ENCODE peak calls at places on chromosome 9, in six cellular contexts. I, Q, F, X, Y and L are unnamed samples.

GRCh38 chr9:89770779-89771178 is 166.0 kb downstream of the GADD45G start:
- DNase-seq in Q (no peak), X (peak; percentile 34), Y (no peak), F (no peak), I (no peak), L (no peak)

GRCh38 chr9:27549196-27549737 is 19.7 kb upstream of the MOB3B start:
- DNase-seq in F (no peak), Y (no peak), X (no peak), I (no peak), Q (no peak), L (no peak)

GRCh38 chr9:82570226-82570625 is 492.7 kb downstream of the RASEF start:
- DNase-seq in Y (no peak), X (no peak), I (no peak), F (no peak), Q (no peak), L (no peak)

GRCh38 chr9:91060520-91061343 is 259.1 kb downstream of the SYK start:
- DNase-seq in F (no peak), I (no peak), Y (peak; percentile 87), Q (no peak), X (no peak), L (peak; percentile 79)

GRCh38 chr9:12863624-12864023 is 88.8 kb downstream of the LURAP1L start:
- DNase-seq in F (no peak), Q (no peak), Y (no peak), X (peak; percentile 9), I (no peak), L (no peak)

GRCh38 chr9:136806631-136807201 is 1.0 kb upstream of the RABL6 start:
- DNase-seq in X (no peak), F (no peak), Q (no peak), Y (no peak), I (no peak), L (no peak)

GRCh38 chr9:104927216-104927911 is 591 bp downstream of the ABCA1 start:
- DNase-seq in I (peak; percentile 10), X (peak; percentile 66), F (peak; percentile 63), Q (no peak), Y (peak; percentile 48), L (no peak)

GRCh38 chr9:113222482-113222841 is 1.1 kb downstream of the SLC31A1 start:
- DNase-seq in Y (no peak), F (peak; percentile 76), Q (no peak), X (no peak), I (no peak), L (no peak)

GRCh38 chr9:12640866-12641636 is 52.1 kb upstream of the TYRP1 start:
- DNase-seq in X (no peak), F (peak; percentile 77), Y (no peak), Q (no peak), I (no peak), L (no peak)

GRCh38 chr9:97812247-97812543 is 40.8 kb upstream of the FOXE1 start:
- DNase-seq in F (no peak), X (no peak), I (no peak), Q (no peak), Y (no peak), L (no peak)

GRCh38 chr9:131008563-131008908 is 438 bp upstream of the LAMC3 start:
- DNase-seq in I (no peak), Q (no peak), Y (no peak), F (no peak), X (no peak), L (no peak)

GRCh38 chr9:124009835-124010226 is 1.7 kb upstream of the LHX2 start:
- DNase-seq in F (no peak), Q (no peak), X (no peak), I (no peak), Y (no peak), L (no peak)

GRCh38 chr9:89182369-89182768 is 3.8 kb upstream of the SHC3 start:
- DNase-seq in Q (no peak), Y (no peak), I (no peak), F (no peak), X (no peak), L (no peak)

GRCh38 chr9:98074119-98074990 is 17.8 kb downstream of the NANS start:
- DNase-seq in X (peak; percentile 79), F (peak; percentile 78), Y (peak; percentile 45), Q (peak; percentile 54), I (peak; percentile 58), L (no peak)

GRCh38 chr9:115058684-115059315 is 59.2 kb downstream of the TNC start:
- DNase-seq in X (no peak), I (no peak), Q (no peak), Y (no peak), F (no peak), L (no peak)

GRCh38 chr9:127892831-127893230 is 6.6 kb downstream of the ST6GALNAC6 start:
- DNase-seq in Y (no peak), I (no peak), F (no peak), X (no peak), Q (no peak), L (no peak)

GRCh38 chr9:70581214-70581966 is 166.9 kb upstream of the KLF9 start:
- DNase-seq in X (no peak), I (no peak), F (peak; percentile 7), Y (no peak), Q (no peak), L (no peak)

GRCh38 chr9:106526805-106527204 is 336.2 kb upstream of the ZNF462 start:
- DNase-seq in X (no peak), Y (no peak), Q (no peak), I (no peak), F (no peak), L (no peak)

GRCh38 chr9:128025756-128026155 is 41.4 kb downstream of the NAIF1 start:
- DNase-seq in F (no peak), X (no peak), Y (no peak), Q (no peak), I (no peak), L (no peak)

GRCh38 chr9:133892193-133892920 is 99.8 kb downstream of the VAV2 start:
- DNase-seq in I (no peak), Y (no peak), Q (no peak), X (no peak), F (no peak), L (no peak)

GRCh38 chr9:125137200-125137599 is 6.1 kb downstream of the SCAI start:
- DNase-seq in Q (no peak), X (no peak), F (no peak), I (no peak), Y (no peak), L (no peak)

GRCh38 chr9:10268500-10269485 is 344.0 kb downstream of the PTPRD start:
- DNase-seq in I (no peak), Y (no peak), Q (no peak), X (peak; percentile 31), F (peak; percentile 100), L (no peak)

GRCh38 chr9:107249665-107250285 is 33.3 kb upstream of the RAD23B start:
- DNase-seq in F (no peak), Q (no peak), X (no peak), Y (no peak), I (no peak), L (no peak)

GRCh38 chr9:34375901-34376595 is 650 bp downstream of the MYORG start:
- DNase-seq in Y (no peak), F (no peak), I (no peak), Q (peak; percentile 30), X (peak; percentile 76), L (no peak)

GRCh38 chr9:92506184-92506857 is 24.0 kb upstream of the ASPN start:
- DNase-seq in Q (no peak), Y (peak; percentile 55), X (no peak), F (no peak), I (no peak), L (peak; percentile 71)

GRCh38 chr9:16178294-16178693 is 625.5 kb downstream of the CCDC171 start:
- DNase-seq in Q (no peak), I (no peak), Y (no peak), X (no peak), F (no peak), L (no peak)

GRCh38 chr9:133188006-133188842 is 20.8 kb downstream of the OBP2B start:
- DNase-seq in I (no peak), F (peak; percentile 47), Q (no peak), X (peak; percentile 57), Y (no peak), L (no peak)

GRCh38 chr9:93634311-93635185 is 58.2 kb downstream of the PHF2 start:
- DNase-seq in I (no peak), F (no peak), Y (no peak), Q (no peak), X (no peak), L (no peak)

GRCh38 chr9:91843093-91843492 is 106.9 kb downstream of the ROR2 start:
- DNase-seq in X (no peak), F (no peak), Y (no peak), I (no peak), Q (no peak), L (no peak)

GRCh38 chr9:76180541-76180940 is 213.7 kb downstream of the RFK start:
- DNase-seq in X (no peak), Q (no peak), Y (no peak), F (no peak), I (no peak), L (no peak)

GRCh38 chr9:127505396-127506116 is 54.2 kb downstream of the LRSAM1 start:
- DNase-seq in Q (no peak), I (peak; percentile 23), F (peak; percentile 3), X (peak; percentile 83), Y (no peak), L (no peak)

GRCh38 chr9:16726023-16726422 is 144.4 kb downstream of the BNC2 start:
- DNase-seq in F (no peak), Q (no peak), I (no peak), Y (no peak), X (peak; percentile 20), L (no peak)

GRCh38 chr9:111833941-111834340 is 39.2 kb upstream of the SHOC1 start:
- DNase-seq in Q (no peak), Y (no peak), X (no peak), I (no peak), F (no peak), L (no peak)

GRCh38 chr9:77111408-77111807 is 65.9 kb upstream of the VPS13A start:
- DNase-seq in X (no peak), F (no peak), I (no peak), Q (no peak), Y (no peak), L (no peak)

GRCh38 chr9:25396828-25397227 is 281.4 kb downstream of the TUSC1 start:
- DNase-seq in X (no peak), Q (no peak), F (no peak), I (no peak), Y (no peak), L (no peak)